ENCODE peak calls at places on chromosomes 2 and 18, in five cellular contexts. J is Calu3, K is NCI-H460, I is hippocampal formation, S is GM19239. C is an unnamed sample.

GRCh38 chr2:188307850-188308283 is 16.2 kb downstream of the GULP1 start:
- DNase-seq in I (no peak), J (no peak), S (no peak), K (no peak), C (no peak)

GRCh38 chr2:28695245-28695647 is 56.4 kb upstream of the PPP1CB start:
- DNase-seq in I (peak), J (no peak), K (no peak), S (no peak), C (no peak)

GRCh38 chr18:3603460-3604259 is 153.7 kb downstream of the TGIF1 start:
- DNase-seq in J (peak), S (no peak), I (peak), K (peak), C (no peak)

GRCh38 chr2:16717477-16717876 is 51.8 kb upstream of the CYRIA start:
- DNase-seq in J (no peak), S (no peak), I (no peak), K (no peak), C (no peak)

GRCh38 chr18:10872297-10872696 is 277.1 kb downstream of the PIEZO2 start:
- DNase-seq in K (no peak), S (no peak), J (no peak), I (no peak), C (no peak)

GRCh38 chr2:235583144-235583543 is 89.3 kb downstream of the AGAP1 start:
- DNase-seq in S (no peak), I (no peak), K (no peak), J (no peak), C (no peak)

GRCh38 chr2:24231461-24231881 is 56.6 kb downstream of the FAM228A start:
- DNase-seq in J (no peak), I (peak), S (no peak), K (no peak), C (no peak)

GRCh38 chr18:50654658-50655550 is 95.0 kb downstream of the MAPK4 start:
- DNase-seq in S (no peak), I (peak), K (no peak), J (no peak), C (no peak)

GRCh38 chr18:53799134-53799533 is 425.3 kb downstream of the MBD2 start:
- DNase-seq in J (no peak), S (no peak), I (no peak), K (no peak), C (no peak)

C was measured in GM12864.